ENCODE peak calls at places on chromosomes 11 and 22, in seven cellular contexts. X, Z, A, T, P, Q and J are unnamed samples.

GRCh38 chr11:3614742-3615171 is 27.0 kb downstream of the ART5 start:
- DNase-seq in A (no peak), X (no peak), Q (no peak), P (peak), T (no peak), Z (no peak), J (no peak)

GRCh38 chr11:47586456-47586855 is at the start of gene FAM180B:
- DNase-seq in T (no peak), P (no peak), A (no peak), X (no peak), Z (no peak), Q (no peak), J (no peak)

GRCh38 chr11:108873305-108873704 is 208.4 kb downstream of the DDX10 start:
- DNase-seq in P (no peak), Q (no peak), A (no peak), T (no peak), Z (no peak), X (no peak), J (no peak)

GRCh38 chr11:63667993-63668392 is 3.2 kb downstream of the ATL3 start:
- DNase-seq in X (peak), Z (no peak), T (no peak), P (no peak), Q (no peak), A (no peak), J (peak)

GRCh38 chr11:130601141-130601540 is 152.7 kb downstream of the ADAMTS15 start:
- DNase-seq in T (no peak), P (no peak), X (no peak), A (no peak), Z (no peak), Q (no peak), J (no peak)

GRCh38 chr11:2380807-2381350 is 3.8 kb downstream of the CD81 start:
- DNase-seq in Z (no peak), T (no peak), Q (no peak), P (peak), X (no peak), A (no peak), J (no peak)

GRCh38 chr11:61281581-61282250 is 13.4 kb downstream of the VWCE start:
- DNase-seq in T (peak), P (no peak), Q (no peak), X (no peak), Z (peak), A (peak), J (peak)

GRCh38 chr22:23801238-23801821 is 14.6 kb downstream of the SMARCB1 start:
- DNase-seq in T (no peak), P (no peak), A (no peak), Z (no peak), Q (no peak), X (no peak), J (no peak)

GRCh38 chr22:26321469-26321913 is 107.6 kb upstream of the ASPHD2 start:
- DNase-seq in Q (no peak), X (no peak), A (no peak), T (no peak), P (no peak), Z (peak), J (no peak)

GRCh38 chr11:60809691-60810090 is 24.6 kb downstream of the MS4A10 start:
- DNase-seq in X (no peak), P (no peak), Z (no peak), A (no peak), T (no peak), Q (no peak), J (no peak)

GRCh38 chr11:78231962-78232459 is 43.3 kb downstream of the USP35 start:
- DNase-seq in Q (no peak), A (no peak), T (no peak), X (no peak), P (no peak), Z (no peak), J (no peak)

GRCh38 chr11:11589385-11589890 is 32.4 kb downstream of the GALNT18 start:
- DNase-seq in Q (no peak), X (no peak), T (no peak), P (no peak), A (no peak), Z (no peak), J (no peak)

GRCh38 chr22:16912281-16912680 is 87.1 kb upstream of the XKR3 start:
- DNase-seq in A (no peak), Z (no peak), Q (no peak), T (no peak), P (no peak), X (no peak), J (no peak)

GRCh38 chr11:30585067-30585891 is 874 bp downstream of the MPPED2 start:
- DNase-seq in P (no peak), X (no peak), A (no peak), Q (no peak), T (peak), Z (no peak), J (no peak)

GRCh38 chr22:44947029-44947428 is 62.8 kb downstream of the PHF21B start:
- DNase-seq in Q (no peak), X (no peak), A (no peak), T (no peak), P (no peak), Z (no peak), J (no peak)

GRCh38 chr11:541433-541885 is 4.1 kb downstream of the LRRC56 start:
- DNase-seq in T (no peak), A (no peak), X (no peak), Q (no peak), P (no peak), Z (no peak), J (no peak)

GRCh38 chr11:132858203-132858602 is 674.1 kb downstream of the OPCML start:
- DNase-seq in Z (no peak), Q (no peak), A (peak), P (no peak), X (no peak), T (no peak), J (no peak)

GRCh38 chr22:26579331-26579886 is 10.5 kb downstream of the TPST2 start:
- DNase-seq in T (no peak), P (peak), Z (no peak), A (no peak), X (no peak), Q (no peak), J (no peak)

GRCh38 chr11:3877252-3878035 is 22.0 kb downstream of the STIM1 start:
- DNase-seq in P (no peak), T (no peak), A (no peak), Q (peak), X (no peak), Z (no peak), J (no peak)

GRCh38 chr11:67072295-67072694 is 15.6 kb downstream of the RHOD start:
- DNase-seq in P (no peak), Q (no peak), T (no peak), Z (no peak), A (no peak), X (no peak), J (no peak)

GRCh38 chr11:97754976-97755375 is 1265.8 kb upstream of the CNTN5 start:
- DNase-seq in Q (no peak), A (no peak), X (no peak), T (no peak), Z (no peak), P (no peak), J (no peak)

GRCh38 chr22:32826537-32826936 is 25.0 kb downstream of the TIMP3 start:
- DNase-seq in P (no peak), Z (no peak), T (no peak), Q (no peak), A (no peak), X (no peak), J (no peak)

GRCh38 chr22:32202539-32203180 is 2.2 kb downstream of the RFPL2 start:
- DNase-seq in T (peak), P (no peak), A (no peak), Q (peak), Z (peak), X (no peak), J (peak)

GRCh38 chr11:16739326-16739875 is 954 bp downstream of the C11orf58 start:
- DNase-seq in P (no peak), T (peak), Q (no peak), X (no peak), A (no peak), Z (no peak), J (no peak)

GRCh38 chr11:66124564-66124963 is 54.5 kb downstream of the PACS1 start:
- DNase-seq in Q (no peak), Z (no peak), X (peak), A (no peak), T (no peak), P (no peak), J (no peak)

GRCh38 chr22:39594411-39594810 is 23.9 kb downstream of the CACNA1I start:
- DNase-seq in A (no peak), Q (no peak), X (no peak), T (no peak), P (no peak), Z (no peak), J (no peak)

GRCh38 chr11:131763193-131763890 is 392.9 kb downstream of the NTM start:
- DNase-seq in P (no peak), T (peak), A (no peak), Z (no peak), X (no peak), Q (no peak), J (no peak)

GRCh38 chr11:34356576-34356917 is 1.3 kb downstream of the ABTB2 start:
- DNase-seq in X (no peak), A (no peak), Q (no peak), P (no peak), Z (no peak), T (no peak), J (no peak)

GRCh38 chr11:32053151-32053550 is 37.7 kb upstream of the RCN1 start:
- DNase-seq in X (no peak), A (no peak), Z (no peak), Q (no peak), P (no peak), T (no peak), J (no peak)

GRCh38 chr11:58921778-58922390 is 17.4 kb upstream of the GLYATL1 start:
- DNase-seq in A (no peak), Z (no peak), T (no peak), X (no peak), P (no peak), Q (no peak), J (no peak)

GRCh38 chr11:134120143-134120850 is 51.4 kb downstream of the JAM3 start:
- DNase-seq in A (no peak), X (no peak), Q (no peak), Z (no peak), P (no peak), T (no peak), J (no peak)

GRCh38 chr11:128406365-128406706 is 181.0 kb downstream of the ETS1 start:
- DNase-seq in X (no peak), Z (no peak), Q (no peak), T (no peak), A (no peak), P (no peak), J (no peak)

GRCh38 chr22:33529424-33530113 is 390.7 kb downstream of the LARGE1 start:
- DNase-seq in T (no peak), P (no peak), X (no peak), A (no peak), Z (no peak), Q (no peak), J (no peak)

GRCh38 chr11:97143463-97143862 is 753.6 kb downstream of the JRKL start:
- DNase-seq in Q (no peak), T (no peak), P (no peak), Z (no peak), X (no peak), A (no peak), J (no peak)

GRCh38 chr11:112795142-112795815 is 165.9 kb upstream of the NCAM1 start:
- DNase-seq in A (peak), Z (peak), X (peak), Q (peak), T (peak), P (no peak), J (peak)

GRCh38 chr11:17846852-17847453 is 112.4 kb downstream of the KCNC1 start:
- DNase-seq in T (no peak), Z (peak), X (no peak), A (no peak), P (no peak), Q (no peak), J (no peak)

GRCh38 chr22:38272373-38273134 is at the start of gene TMEM184B:
- DNase-seq in Z (peak), P (no peak), X (no peak), T (peak), Q (no peak), A (no peak), J (peak)

GRCh38 chr11:19980957-19981669 is 179.2 kb downstream of the DBX1 start:
- DNase-seq in Q (peak), Z (peak), P (no peak), T (peak), X (no peak), A (no peak), J (no peak)

GRCh38 chr11:3880724-3881123 is 25.3 kb downstream of the STIM1 start:
- DNase-seq in A (no peak), T (no peak), X (no peak), Q (peak), P (no peak), Z (no peak), J (no peak)

GRCh38 chr11:18769802-18770456 is 21.7 kb downstream of the PTPN5 start:
- DNase-seq in T (no peak), Z (no peak), P (peak), A (no peak), X (no peak), Q (no peak), J (no peak)

DNA sequence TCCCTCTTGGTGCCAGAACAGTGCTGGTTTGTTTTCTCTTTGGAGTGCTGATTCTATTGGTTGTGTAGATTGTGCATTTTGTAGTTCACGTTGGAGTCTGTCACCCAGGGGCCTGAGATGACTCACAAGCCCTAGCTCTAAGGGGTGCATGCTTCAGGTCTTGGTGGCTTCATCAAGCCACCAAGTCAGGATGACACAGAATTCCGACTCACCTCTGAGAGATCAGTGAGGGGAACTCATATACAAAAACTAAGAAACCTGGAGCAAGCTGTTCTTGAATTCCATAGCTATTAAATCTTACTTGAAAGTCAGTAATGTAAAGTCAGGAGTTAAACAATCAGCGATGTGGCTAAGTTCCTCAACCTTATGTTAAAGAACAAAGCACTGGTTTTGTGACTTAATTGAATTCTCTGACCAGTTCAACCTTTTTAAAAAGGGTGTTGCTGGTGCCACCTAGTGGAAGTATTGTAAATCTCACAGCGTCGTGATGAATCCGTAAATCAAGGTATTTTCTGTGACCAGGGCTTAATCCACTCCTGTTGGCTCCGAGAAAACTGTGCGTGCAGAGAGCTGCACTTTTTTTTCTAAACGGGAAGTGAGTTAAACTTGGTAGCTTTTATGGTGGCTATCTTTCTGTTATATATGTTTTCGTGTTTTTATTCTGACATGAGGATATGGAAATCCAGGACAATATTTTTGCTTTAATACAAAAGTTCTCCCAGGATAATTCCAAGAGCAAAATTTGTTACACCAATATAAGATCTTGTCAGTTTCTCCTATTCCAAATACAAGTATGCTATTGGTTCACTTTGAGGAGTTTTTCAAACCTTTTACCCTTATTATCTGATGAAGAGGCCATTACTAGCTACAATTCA is 14.6 kb downstream of the MMP13 start:
- DNase-seq in X (peak), T (peak), Q (peak), A (peak), Z (peak), P (peak), J (peak)
- TF ChIP-seq SIN3A in X (no peak), T (no peak), Q (no peak), A (no peak), Z (no peak), P (no peak), J (no peak)

DNA sequence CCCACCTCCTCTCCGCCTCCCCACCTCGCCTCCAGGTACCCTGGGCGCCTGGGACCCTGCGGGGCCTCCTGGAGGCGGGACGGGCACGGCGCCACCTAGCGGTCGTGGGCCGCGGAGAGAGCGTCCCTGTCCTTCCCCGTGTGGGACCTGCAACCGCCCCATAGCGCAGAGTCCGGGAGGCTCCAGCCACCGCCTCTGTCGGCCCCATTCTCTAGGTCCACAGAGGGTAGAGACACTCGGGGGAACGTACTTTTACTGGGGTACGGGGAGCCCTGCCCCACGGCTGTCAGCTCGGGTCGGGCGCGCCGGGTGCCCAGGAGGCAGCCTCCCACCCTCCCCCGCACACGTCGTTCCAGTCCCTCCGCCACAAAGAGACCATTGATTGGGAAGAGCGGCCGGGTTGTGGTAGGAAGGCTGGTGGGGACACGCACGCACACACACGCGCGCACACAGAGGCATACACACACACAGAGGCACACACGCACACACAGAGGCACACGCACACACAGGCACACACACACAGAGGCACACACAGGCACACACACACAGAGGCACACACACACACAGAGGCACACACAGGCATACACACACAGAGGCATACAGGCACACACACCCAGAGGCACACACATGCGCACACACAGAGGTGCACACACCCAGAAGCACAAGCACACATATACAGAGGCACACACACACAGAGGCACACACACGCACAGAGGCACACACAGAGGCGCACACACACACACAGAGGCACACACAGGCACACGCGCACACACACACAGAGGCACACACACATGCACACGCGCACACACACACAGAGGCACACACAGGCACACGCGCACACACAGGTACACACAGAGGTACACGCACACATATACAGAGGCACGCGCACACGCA is 12.6 kb upstream of the NECTIN1 start:
- DNase-seq in Z (peak), A (no peak), X (no peak), T (no peak), P (no peak), Q (peak), J (no peak)
- TF ChIP-seq SIN3A in Z (no peak), A (no peak), X (no peak), T (no peak), P (no peak), Q (no peak), J (no peak)

DNA sequence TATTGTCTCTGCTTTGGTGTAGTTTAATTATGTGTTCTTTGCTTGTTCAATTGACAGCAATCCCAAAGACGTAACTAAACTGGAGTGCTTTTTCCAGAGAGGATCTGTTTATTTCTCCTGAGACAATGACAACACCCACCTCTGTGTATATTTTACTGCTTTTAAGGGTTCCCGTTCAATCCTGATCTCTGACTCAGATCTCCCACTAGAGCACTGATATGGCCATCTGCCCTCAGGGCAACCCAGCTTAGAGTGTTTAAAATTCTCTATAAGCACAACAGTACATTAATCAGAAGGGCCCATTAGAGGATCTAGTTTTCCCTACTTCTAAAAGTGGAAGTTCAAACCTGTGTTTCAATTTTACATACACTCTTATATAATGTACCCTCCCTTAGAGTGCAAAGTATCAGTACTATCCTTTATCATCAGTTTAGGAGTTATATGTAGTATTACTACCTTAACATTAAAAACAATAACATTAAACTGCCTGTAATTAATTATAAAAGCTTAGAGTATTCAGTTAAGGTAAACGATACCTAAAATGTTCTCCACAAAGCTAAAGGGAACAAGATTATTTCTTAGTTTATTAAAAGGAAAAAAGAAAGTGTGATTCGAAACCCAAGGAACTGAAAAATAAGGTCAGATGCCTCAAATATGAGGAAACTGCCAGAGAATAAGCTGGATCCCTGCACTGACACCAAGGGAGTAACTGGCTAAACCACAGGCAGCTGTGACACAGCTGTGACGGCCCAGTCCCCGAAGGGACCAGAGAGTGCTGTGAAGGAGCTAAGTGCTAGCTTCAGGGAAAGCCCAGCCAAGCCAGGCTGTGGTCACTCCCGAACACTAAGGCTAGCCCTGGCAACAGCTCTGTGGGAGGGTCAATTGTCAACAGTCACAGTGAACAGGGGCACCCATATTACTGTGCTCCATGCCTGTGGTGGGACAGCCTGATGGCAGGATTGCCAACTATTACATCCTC is 15.2 kb downstream of the UFD1 start:
- DNase-seq in A (no peak), T (no peak), Z (no peak), P (no peak), X (no peak), Q (no peak), J (no peak)
- TF ChIP-seq SIN3A in A (no peak), T (no peak), Z (no peak), P (no peak), X (no peak), Q (no peak), J (no peak)

DNA sequence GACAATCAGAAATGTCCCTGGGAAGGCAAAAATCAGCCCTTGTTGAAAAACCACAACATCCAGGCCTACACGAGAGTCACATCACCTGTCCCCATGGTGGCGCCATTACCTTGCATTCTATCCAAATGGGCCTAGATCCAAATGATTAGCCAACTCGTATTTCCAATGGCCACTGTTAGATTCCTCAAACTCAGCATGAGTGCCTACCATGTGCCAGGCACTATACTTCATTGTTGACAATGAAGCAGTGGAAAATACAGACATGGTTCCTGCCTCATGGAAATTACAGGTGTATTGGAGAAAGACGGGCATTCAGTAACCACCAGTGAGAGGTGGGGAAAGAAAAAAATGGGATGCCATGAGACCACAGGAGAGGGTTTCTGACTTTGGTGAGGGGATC is 29.8 kb upstream of the CREB3L1 start:
- DNase-seq in T (no peak), A (no peak), Q (peak), X (no peak), Z (peak), P (no peak), J (peak)
- TF ChIP-seq SIN3A in T (no peak), A (no peak), Q (no peak), X (no peak), Z (no peak), P (no peak), J (no peak)